ENCODE peak calls at places on chromosomes 13 and 19, in six cellular contexts. Q is NAMALWA, J is T-helper 9 cell, L is right lobe of liver, F is AG09319, I is PC-9. H is an unnamed sample.
A peak's percentile ranks its signal among the peaks of the same experiment; 100 is the strongest.

GRCh38 chr13:43346427-43346826 is 323.0 kb downstream of the DNAJC15 start:
- DNase-seq in L (no peak), J (no peak), I (no peak), Q (no peak), F (no peak), H (no peak)

GRCh38 chr13:104206450-104207044 is 1140.3 kb upstream of the SLC10A2 start:
- DNase-seq in F (no peak), J (no peak), I (no peak), L (no peak), Q (no peak), H (no peak)

GRCh38 chr19:1486720-1487575 is 3.2 kb downstream of the PCSK4 start:
- DNase-seq in Q (no peak), L (peak; percentile 19), J (no peak), F (no peak), I (no peak), H (no peak)

GRCh38 chr19:39692166-39692565 is 12.1 kb upstream of the LGALS14 start:
- DNase-seq in Q (no peak), F (no peak), I (no peak), J (no peak), L (no peak), H (no peak)

GRCh38 chr13:44619651-44620050 is 43.5 kb upstream of the TSC22D1 start:
- DNase-seq in I (no peak), L (no peak), F (no peak), Q (no peak), J (no peak), H (no peak)

GRCh38 chr13:34349091-34349722 is 531.3 kb downstream of the RFC3 start:
- DNase-seq in J (no peak), F (peak; percentile 95), I (peak; percentile 91), L (no peak), Q (no peak), H (peak; percentile 99)

GRCh38 chr13:107518780-107519179 is 696.6 kb downstream of the LIG4 start:
- DNase-seq in Q (no peak), L (no peak), J (no peak), F (no peak), I (no peak), H (no peak)

GRCh38 chr13:24306632-24307031 is 2.7 kb upstream of the C1QTNF9 start:
- DNase-seq in Q (no peak), L (no peak), F (peak; percentile 18), J (no peak), I (peak; percentile 82), H (peak; percentile 3)

GRCh38 chr13:71730267-71730666 is 136.7 kb downstream of the DACH1 start:
- DNase-seq in Q (no peak), J (no peak), I (peak; percentile 61), F (no peak), L (no peak), H (no peak)

GRCh38 chr19:6065685-6066365 is 44.5 kb downstream of the RFX2 start:
- DNase-seq in I (peak; percentile 75), Q (no peak), J (peak; percentile 53), L (peak; percentile 61), F (no peak), H (no peak)

GRCh38 chr13:36130168-36130541 is 1.0 kb downstream of the DCLK1 start:
- DNase-seq in L (no peak), Q (no peak), J (no peak), I (no peak), F (no peak), H (no peak)

GRCh38 chr19:15623711-15624318 is 8.8 kb downstream of the CYP4F8 start:
- DNase-seq in L (no peak), Q (peak; percentile 8), I (no peak), J (no peak), F (no peak), H (no peak)

GRCh38 chr13:99255241-99255640 is 2.9 kb downstream of the GPR18 start:
- DNase-seq in Q (no peak), J (no peak), I (no peak), L (no peak), F (no peak), H (no peak)

GRCh38 chr13:55347528-55347927 is 1793.2 kb upstream of the PRR20A start:
- DNase-seq in F (no peak), L (no peak), I (no peak), J (no peak), Q (no peak), H (no peak)

GRCh38 chr13:108629988-108630387 is 577 bp downstream of the MYO16 start:
- DNase-seq in I (no peak), J (no peak), F (no peak), L (no peak), Q (no peak), H (no peak)

GRCh38 chr13:86788624-86789023 is 882.5 kb upstream of the SLITRK5 start:
- DNase-seq in J (no peak), F (no peak), Q (no peak), L (no peak), I (no peak), H (no peak)

GRCh38 chr13:21218351-21219043 is 42.0 kb downstream of the MRPL57 start:
- DNase-seq in F (no peak), Q (peak; percentile 3), L (no peak), I (no peak), J (no peak), H (no peak)

GRCh38 chr19:45035755-45036154 is 3.1 kb upstream of the CLASRP start:
- DNase-seq in L (no peak), F (no peak), J (no peak), Q (no peak), I (no peak), H (no peak)

GRCh38 chr19:947707-948533 is 22.1 kb downstream of the ARID3A start:
- DNase-seq in Q (peak; percentile 96), F (no peak), I (no peak), J (no peak), L (peak; percentile 60), H (no peak)